ENCODE peak calls at places on chromosomes 4 and X, in five cellular contexts. L is uterus; K is right atrium auricular region; Q is cardiac fibroblast; S is naive thymus-derived CD4-positive, alpha-beta T cell. I is an unnamed sample.

GRCh38 chr4:184356366-184356765 is 118.0 kb downstream of the IRF2 start:
- DNase-seq in K (peak), Q (no peak), L (no peak), S (no peak), I (no peak)

GRCh38 chr4:179164642-179165338 is 1722.6 kb upstream of the AGA start:
- DNase-seq in Q (no peak), S (no peak), K (no peak), L (no peak), I (no peak)

GRCh38 chrX:116239944-116240391 is 69.4 kb downstream of the AGTR2 start:
- DNase-seq in L (no peak), K (no peak), Q (peak), S (no peak), I (peak)

GRCh38 chrX:138872537-138872936 is 161.0 kb upstream of the FGF13 start:
- DNase-seq in L (no peak), S (no peak), Q (no peak), K (no peak), I (no peak)

GRCh38 chr4:80362578-80363181 is 27.1 kb downstream of the CFAP299 start:
- DNase-seq in S (peak), Q (peak), K (no peak), L (no peak), I (peak)

GRCh38 chr4:177005801-177006230 is 213.1 kb upstream of the VEGFC start:
- DNase-seq in S (no peak), L (no peak), Q (peak), K (no peak), I (peak)

GRCh38 chrX:9339603-9340569 is 125.0 kb upstream of the TBL1X start:
- DNase-seq in K (no peak), Q (no peak), S (no peak), L (peak), I (no peak)

GRCh38 chr4:137722910-137723309 is 190.6 kb upstream of the PCDH18 start:
- DNase-seq in Q (no peak), L (no peak), K (no peak), S (no peak), I (no peak)

GRCh38 chr4:120923201-120923522 is 636 bp upstream of the PRDM5 start:
- DNase-seq in Q (no peak), S (no peak), L (no peak), K (no peak), I (no peak)

GRCh38 chr4:61540944-61541343 is 340.8 kb downstream of the ADGRL3 start:
- DNase-seq in L (no peak), S (no peak), Q (no peak), K (no peak), I (no peak)

GRCh38 chr4:158799013-158799770 is 30.4 kb downstream of the FNIP2 start:
- DNase-seq in Q (no peak), L (no peak), S (no peak), K (no peak), I (no peak)

GRCh38 chr4:53459548-53459947 is 82.1 kb downstream of the FIP1L1 start:
- DNase-seq in S (no peak), L (no peak), Q (peak), K (no peak), I (peak)

GRCh38 chr4:133000012-133000411 is 149.1 kb upstream of the PCDH10 start:
- DNase-seq in K (no peak), L (no peak), Q (no peak), S (no peak), I (no peak)

GRCh38 chrX:68416592-68416991 is 16.7 kb downstream of the OPHN1 start:
- DNase-seq in K (no peak), S (no peak), L (no peak), Q (peak), I (peak)

GRCh38 chrX:28638775-28639174 is 51.5 kb downstream of the IL1RAPL1 start:
- DNase-seq in S (no peak), K (no peak), L (no peak), Q (no peak), I (no peak)

GRCh38 chrX:2867191-2867590 is 38.5 kb downstream of the GYG2 start:
- DNase-seq in K (peak), Q (no peak), L (no peak), S (no peak), I (no peak)

GRCh38 chr4:39255266-39255665 is 72.9 kb downstream of the WDR19 start:
- DNase-seq in S (no peak), Q (peak), K (no peak), L (no peak), I (peak)

DNA sequence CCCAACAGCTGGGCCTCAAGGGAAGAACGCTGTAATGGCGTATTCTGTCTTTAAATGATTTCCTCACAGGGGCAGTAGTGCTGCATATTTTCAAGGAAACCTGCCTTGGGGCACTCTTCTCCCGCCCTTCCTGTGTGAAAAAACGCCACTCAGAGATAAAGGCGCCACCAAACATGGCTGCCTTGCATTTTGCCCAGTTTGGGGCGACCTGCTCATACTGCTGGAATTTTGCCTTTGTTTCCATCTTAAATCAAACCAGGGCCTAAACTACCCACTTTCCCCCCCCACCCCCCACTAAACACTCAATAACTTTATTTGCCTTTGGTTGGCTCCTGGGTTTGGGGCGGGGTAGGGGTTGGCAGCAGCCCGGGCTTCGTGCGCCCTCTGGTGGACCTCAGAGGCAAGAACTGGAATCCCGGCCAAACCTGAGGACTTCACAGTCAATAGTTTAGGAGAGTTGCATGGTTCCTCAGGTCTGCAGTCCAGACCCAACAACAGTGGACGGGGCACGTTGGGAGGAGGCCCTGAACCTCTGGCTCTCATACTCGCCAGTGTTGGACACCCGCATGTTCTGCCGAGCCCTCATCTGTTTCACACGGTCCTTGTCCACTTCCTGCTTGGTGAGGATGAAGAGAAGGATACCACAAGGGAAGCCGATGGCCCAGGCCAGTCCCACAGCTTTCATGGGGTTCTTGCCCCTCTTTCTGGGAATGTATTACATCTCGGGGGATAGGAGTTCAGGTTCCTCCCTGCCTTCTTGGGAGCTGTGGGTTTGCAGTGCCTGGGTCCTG is 220.1 kb upstream of the STK26 start:
- DNase-seq in K (no peak), S (no peak), Q (no peak), L (peak), I (peak)
- H3K4me3 ChIP-seq in K (peak), S (no peak), Q (no peak), L (peak), I (peak)

DNA sequence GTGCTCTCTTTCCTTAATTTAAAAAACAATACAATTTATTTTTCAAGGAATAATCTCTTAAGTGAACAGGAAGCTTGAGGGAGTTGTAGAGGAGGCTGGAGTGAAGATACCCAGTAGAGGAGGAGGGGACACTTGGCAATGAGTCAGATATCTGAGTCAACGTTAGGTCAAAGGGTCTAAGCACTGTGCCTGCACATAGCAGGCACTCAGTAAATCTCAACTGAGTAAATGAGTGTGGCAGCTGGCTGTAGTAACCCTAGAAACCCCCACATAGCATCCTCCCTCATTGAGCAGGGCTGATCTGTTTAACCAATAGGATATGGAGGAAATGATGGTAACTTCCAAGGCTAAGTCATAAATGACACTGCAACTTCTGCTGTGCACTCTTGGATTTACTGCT is 186.1 kb upstream of the FAM241A start:
- DNase-seq in S (no peak), Q (peak), L (no peak), K (no peak), I (peak)
- H3K4me3 ChIP-seq in S (no peak), Q (no peak), L (no peak), K (no peak), I (no peak)

GRCh38 chr4:38075370-38076152 is 115.4 kb downstream of the PTTG2 start:
- DNase-seq in L (no peak), K (no peak), Q (peak), S (no peak), I (peak)
- H3K4me3 ChIP-seq in L (no peak), K (no peak), Q (no peak), S (no peak), I (no peak)

GRCh38 chr4:82890913-82891727 is at the start of gene SEC31A:
- DNase-seq in Q (peak), K (peak), L (peak), S (peak), I (peak)

GRCh38 chr4:82890602-82890912 is 396 bp downstream of the SEC31A start:
- DNase-seq in Q (no peak), S (no peak), L (no peak), K (no peak), I (no peak)

GRCh38 chr4:82886145-82886942 is 4.6 kb downstream of the SEC31A start:
- DNase-seq in S (no peak), L (no peak), K (no peak), Q (no peak), I (no peak)

GRCh38 chr4:82891728-82892466 is 944 bp upstream of the SEC31A start:
- DNase-seq in K (no peak), L (no peak), Q (peak), S (no peak), I (peak)

GRCh38 chr4:82889287-82889686 is 1.7 kb downstream of the SEC31A start:
- DNase-seq in S (no peak), K (no peak), L (no peak), Q (no peak), I (no peak)
- H3K4me3 ChIP-seq in S (peak), K (peak), L (peak), Q (peak), I (peak)

GRCh38 chrX:21905209-21905735 is 35.2 kb upstream of the SMS start:
- DNase-seq in K (no peak), S (no peak), L (no peak), Q (no peak), I (no peak)

GRCh38 chrX:21905976-21906375 is 34.5 kb upstream of the SMS start:
- DNase-seq in K (no peak), S (no peak), L (no peak), Q (no peak), I (no peak)

GRCh38 chrX:21912220-21912619 is 28.3 kb upstream of the SMS start:
- DNase-seq in S (no peak), Q (no peak), L (no peak), K (no peak), I (no peak)

GRCh38 chrX:21911481-21911880 is 29.0 kb upstream of the SMS start:
- DNase-seq in Q (no peak), S (no peak), L (no peak), K (no peak), I (no peak)

GRCh38 chrX:21907250-21907649 is 33.3 kb upstream of the SMS start:
- DNase-seq in Q (no peak), S (no peak), L (no peak), K (no peak), I (no peak)
- H3K4me3 ChIP-seq in Q (no peak), S (no peak), L (no peak), K (no peak), I (no peak)

GRCh38 chr4:76213415-76214268 is at the start of gene SCARB2:
- DNase-seq in S (peak), Q (peak), K (peak), L (peak), I (peak)

GRCh38 chr4:76214269-76214628 is 625 bp upstream of the SCARB2 start:
- DNase-seq in K (no peak), S (no peak), L (no peak), Q (no peak), I (no peak)

GRCh38 chr4:76216521-76216920 is 2.9 kb upstream of the SCARB2 start:
- DNase-seq in K (no peak), S (no peak), L (no peak), Q (no peak), I (no peak)

GRCh38 chr4:76216975-76217814 is 3.6 kb upstream of the SCARB2 start:
- DNase-seq in K (no peak), S (no peak), Q (no peak), L (no peak), I (no peak)

GRCh38 chr4:76215120-76215519 is 1.5 kb upstream of the SCARB2 start:
- DNase-seq in S (no peak), K (no peak), Q (no peak), L (no peak), I (no peak)
- H3K4me3 ChIP-seq in S (peak), K (no peak), Q (no peak), L (no peak), I (no peak)

I was measured in fibroblast of mammary gland.